ENCODE peak calls at places on chromosomes 11 and 22, in ten cellular contexts. One of them, this sample, is unnamed.

GRCh38 chr22:41256898-41257260 is 16.1 kb upstream of the CHADL start:
- DNase-seq in ovary: no peak
- DNase-seq in coronary artery: no peak
- DNase-seq in cardiac muscle cell: peak; percentile 24
- DNase-seq in brain microvascular endothelial cell: peak; percentile 25
- DNase-seq in CD4-positive, alpha-beta T cell: no peak
- DNase-seq in mammary epithelial cell: no peak
- DNase-seq in CD8-positive, alpha-beta T cell: no peak
- DNase-seq in HFFc6: no peak
- DNase-seq in neural progenitor cell: peak; percentile 46
- DNase-seq in this sample: no peak

GRCh38 chr11:118152552-118153471 is at the start of gene SCN4B:
- DNase-seq in brain microvascular endothelial cell: peak; percentile 5
- DNase-seq in HFFc6: no peak
- DNase-seq in ovary: peak; percentile 78
- DNase-seq in CD4-positive, alpha-beta T cell: no peak
- DNase-seq in mammary epithelial cell: peak; percentile 61
- DNase-seq in neural progenitor cell: peak; percentile 93
- DNase-seq in CD8-positive, alpha-beta T cell: peak; percentile 16
- DNase-seq in coronary artery: no peak
- DNase-seq in cardiac muscle cell: peak; percentile 70
- DNase-seq in this sample: no peak

GRCh38 chr11:12824281-12825041 is 150.2 kb downstream of the TEAD1 start:
- DNase-seq in neural progenitor cell: no peak
- DNase-seq in HFFc6: no peak
- DNase-seq in CD8-positive, alpha-beta T cell: no peak
- DNase-seq in mammary epithelial cell: no peak
- DNase-seq in coronary artery: no peak
- DNase-seq in brain microvascular endothelial cell: no peak
- DNase-seq in ovary: peak; percentile 56
- DNase-seq in cardiac muscle cell: peak; percentile 45
- DNase-seq in CD4-positive, alpha-beta T cell: no peak
- DNase-seq in this sample: no peak

GRCh38 chr11:79227732-79228416 is 213.0 kb downstream of the TENM4 start:
- DNase-seq in ovary: no peak
- DNase-seq in coronary artery: no peak
- DNase-seq in HFFc6: no peak
- DNase-seq in CD4-positive, alpha-beta T cell: no peak
- DNase-seq in cardiac muscle cell: no peak
- DNase-seq in mammary epithelial cell: no peak
- DNase-seq in brain microvascular endothelial cell: no peak
- DNase-seq in CD8-positive, alpha-beta T cell: no peak
- DNase-seq in neural progenitor cell: peak; percentile 41
- DNase-seq in this sample: no peak

GRCh38 chr22:49660794-49661781 is 166.6 kb downstream of the BRD1 start:
- DNase-seq in mammary epithelial cell: no peak
- DNase-seq in ovary: no peak
- DNase-seq in CD4-positive, alpha-beta T cell: no peak
- DNase-seq in HFFc6: no peak
- DNase-seq in cardiac muscle cell: no peak
- DNase-seq in neural progenitor cell: no peak
- DNase-seq in brain microvascular endothelial cell: no peak
- DNase-seq in coronary artery: peak; percentile 63
- DNase-seq in CD8-positive, alpha-beta T cell: no peak
- DNase-seq in this sample: peak; percentile 41

GRCh38 chr22:48944433-48944755 is 883.3 kb downstream of the BRD1 start:
- DNase-seq in HFFc6: no peak
- DNase-seq in mammary epithelial cell: no peak
- DNase-seq in ovary: no peak
- DNase-seq in CD8-positive, alpha-beta T cell: no peak
- DNase-seq in neural progenitor cell: no peak
- DNase-seq in coronary artery: peak; percentile 43
- DNase-seq in brain microvascular endothelial cell: no peak
- DNase-seq in cardiac muscle cell: no peak
- DNase-seq in CD4-positive, alpha-beta T cell: no peak
- DNase-seq in this sample: no peak

GRCh38 chr11:115765803-115766239 is 261.6 kb upstream of the CADM1 start:
- DNase-seq in cardiac muscle cell: peak; percentile 18
- DNase-seq in HFFc6: no peak
- DNase-seq in CD4-positive, alpha-beta T cell: no peak
- DNase-seq in ovary: no peak
- DNase-seq in neural progenitor cell: no peak
- DNase-seq in brain microvascular endothelial cell: no peak
- DNase-seq in coronary artery: no peak
- DNase-seq in mammary epithelial cell: peak; percentile 36
- DNase-seq in CD8-positive, alpha-beta T cell: no peak
- DNase-seq in this sample: no peak

GRCh38 chr11:34223021-34223813 is 117.8 kb downstream of the NAT10 start:
- DNase-seq in mammary epithelial cell: no peak
- DNase-seq in brain microvascular endothelial cell: peak; percentile 50
- DNase-seq in CD4-positive, alpha-beta T cell: no peak
- DNase-seq in CD8-positive, alpha-beta T cell: no peak
- DNase-seq in cardiac muscle cell: peak; percentile 93
- DNase-seq in neural progenitor cell: peak; percentile 30
- DNase-seq in ovary: peak; percentile 54
- DNase-seq in HFFc6: peak; percentile 84
- DNase-seq in coronary artery: peak; percentile 83
- DNase-seq in this sample: no peak

GRCh38 chr11:76030286-76030685 is 176.0 kb downstream of the WNT11 start:
- DNase-seq in coronary artery: no peak
- DNase-seq in brain microvascular endothelial cell: peak; percentile 90
- DNase-seq in HFFc6: no peak
- DNase-seq in mammary epithelial cell: peak; percentile 8
- DNase-seq in ovary: no peak
- DNase-seq in CD8-positive, alpha-beta T cell: no peak
- DNase-seq in cardiac muscle cell: peak; percentile 25
- DNase-seq in neural progenitor cell: no peak
- DNase-seq in CD4-positive, alpha-beta T cell: no peak
- DNase-seq in this sample: no peak

GRCh38 chr11:73423506-73423905 is 47.3 kb downstream of the RELT start:
- DNase-seq in neural progenitor cell: no peak
- DNase-seq in cardiac muscle cell: no peak
- DNase-seq in brain microvascular endothelial cell: no peak
- DNase-seq in coronary artery: no peak
- DNase-seq in mammary epithelial cell: peak; percentile 68
- DNase-seq in CD4-positive, alpha-beta T cell: no peak
- DNase-seq in CD8-positive, alpha-beta T cell: no peak
- DNase-seq in ovary: no peak
- DNase-seq in HFFc6: no peak
- DNase-seq in this sample: no peak

GRCh38 chr22:19992921-19993355 is 23.7 kb downstream of the ARVCF start:
- DNase-seq in brain microvascular endothelial cell: no peak
- DNase-seq in neural progenitor cell: no peak
- DNase-seq in mammary epithelial cell: no peak
- DNase-seq in CD8-positive, alpha-beta T cell: no peak
- DNase-seq in HFFc6: no peak
- DNase-seq in ovary: peak; percentile 31
- DNase-seq in cardiac muscle cell: no peak
- DNase-seq in CD4-positive, alpha-beta T cell: no peak
- DNase-seq in coronary artery: no peak
- DNase-seq in this sample: no peak

GRCh38 chr11:67022341-67022933 is 497 bp upstream of the SYT12 start:
- DNase-seq in CD8-positive, alpha-beta T cell: no peak
- DNase-seq in HFFc6: no peak
- DNase-seq in neural progenitor cell: no peak
- DNase-seq in brain microvascular endothelial cell: peak; percentile 40
- DNase-seq in coronary artery: no peak
- DNase-seq in mammary epithelial cell: peak; percentile 79
- DNase-seq in ovary: peak; percentile 63
- DNase-seq in cardiac muscle cell: peak; percentile 70
- DNase-seq in CD4-positive, alpha-beta T cell: no peak
- DNase-seq in this sample: no peak

DNA sequence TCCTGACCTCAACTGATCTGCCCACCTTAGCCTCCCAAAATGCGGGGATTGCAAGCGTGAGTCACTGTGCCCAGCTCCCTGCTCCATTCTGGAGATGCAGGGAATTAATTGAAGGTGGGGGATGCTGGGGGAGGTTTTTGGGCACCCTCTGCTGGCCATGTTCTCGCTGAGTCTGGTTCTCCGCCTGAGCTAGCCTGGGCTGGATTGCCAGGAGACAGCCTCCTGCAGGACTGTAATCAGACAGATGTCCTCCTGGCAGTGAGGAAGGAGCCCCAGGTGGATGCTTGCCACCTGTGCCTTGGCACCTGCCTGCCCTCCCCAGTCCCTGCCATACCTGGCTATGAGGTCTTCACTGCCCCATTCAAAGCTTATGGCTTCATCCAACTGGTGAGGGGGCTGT is 5.4 kb downstream of the MTFP1 start:
- DNase-seq in HFFc6: no peak
- DNase-seq in cardiac muscle cell: no peak
- DNase-seq in CD8-positive, alpha-beta T cell: no peak
- DNase-seq in coronary artery: no peak
- DNase-seq in ovary: no peak
- DNase-seq in CD4-positive, alpha-beta T cell: no peak
- DNase-seq in neural progenitor cell: no peak
- DNase-seq in brain microvascular endothelial cell: no peak
- DNase-seq in mammary epithelial cell: no peak
- DNase-seq in this sample: no peak
- TF ChIP-seq CTCF in HFFc6: peak; percentile 34
- TF ChIP-seq CTCF in cardiac muscle cell: no peak
- TF ChIP-seq CTCF in CD8-positive, alpha-beta T cell: no peak
- TF ChIP-seq CTCF in coronary artery: no peak
- TF ChIP-seq CTCF in ovary: no peak
- TF ChIP-seq CTCF in CD4-positive, alpha-beta T cell: no peak
- TF ChIP-seq CTCF in neural progenitor cell: peak; percentile 12
- TF ChIP-seq CTCF in brain microvascular endothelial cell: peak; percentile 36
- TF ChIP-seq CTCF in mammary epithelial cell: peak; percentile 5
- TF ChIP-seq CTCF in this sample: no peak

GRCh38 chr11:114317738-114318137 is 21.5 kb downstream of the NNMT start:
- DNase-seq in cardiac muscle cell: peak; percentile 77
- DNase-seq in coronary artery: no peak
- DNase-seq in CD8-positive, alpha-beta T cell: no peak
- DNase-seq in brain microvascular endothelial cell: no peak
- DNase-seq in ovary: peak; percentile 63
- DNase-seq in CD4-positive, alpha-beta T cell: no peak
- DNase-seq in mammary epithelial cell: no peak
- DNase-seq in neural progenitor cell: peak; percentile 82
- DNase-seq in HFFc6: peak; percentile 39
- DNase-seq in this sample: no peak

GRCh38 chr11:114314096-114314495 is 17.9 kb downstream of the NNMT start:
- DNase-seq in coronary artery: no peak
- DNase-seq in HFFc6: no peak
- DNase-seq in CD4-positive, alpha-beta T cell: no peak
- DNase-seq in mammary epithelial cell: no peak
- DNase-seq in ovary: no peak
- DNase-seq in CD8-positive, alpha-beta T cell: no peak
- DNase-seq in brain microvascular endothelial cell: no peak
- DNase-seq in cardiac muscle cell: no peak
- DNase-seq in neural progenitor cell: no peak
- DNase-seq in this sample: no peak

GRCh38 chr11:114318361-114318760 is 22.2 kb downstream of the NNMT start:
- DNase-seq in HFFc6: no peak
- DNase-seq in neural progenitor cell: peak; percentile 18
- DNase-seq in brain microvascular endothelial cell: no peak
- DNase-seq in mammary epithelial cell: no peak
- DNase-seq in CD8-positive, alpha-beta T cell: no peak
- DNase-seq in cardiac muscle cell: no peak
- DNase-seq in CD4-positive, alpha-beta T cell: no peak
- DNase-seq in coronary artery: no peak
- DNase-seq in ovary: no peak
- DNase-seq in this sample: no peak

GRCh38 chr11:114316980-114317675 is 20.9 kb downstream of the NNMT start:
- DNase-seq in HFFc6: no peak
- DNase-seq in mammary epithelial cell: no peak
- DNase-seq in coronary artery: no peak
- DNase-seq in CD8-positive, alpha-beta T cell: no peak
- DNase-seq in cardiac muscle cell: peak; percentile 68
- DNase-seq in brain microvascular endothelial cell: peak; percentile 55
- DNase-seq in ovary: no peak
- DNase-seq in CD4-positive, alpha-beta T cell: no peak
- DNase-seq in neural progenitor cell: no peak
- DNase-seq in this sample: no peak

GRCh38 chr11:114315749-114316368 is 19.7 kb downstream of the NNMT start:
- DNase-seq in CD4-positive, alpha-beta T cell: no peak
- DNase-seq in brain microvascular endothelial cell: no peak
- DNase-seq in CD8-positive, alpha-beta T cell: no peak
- DNase-seq in mammary epithelial cell: no peak
- DNase-seq in coronary artery: no peak
- DNase-seq in neural progenitor cell: no peak
- DNase-seq in ovary: no peak
- DNase-seq in HFFc6: no peak
- DNase-seq in cardiac muscle cell: peak; percentile 43
- DNase-seq in this sample: no peak
- TF ChIP-seq CTCF in CD4-positive, alpha-beta T cell: no peak
- TF ChIP-seq CTCF in brain microvascular endothelial cell: no peak
- TF ChIP-seq CTCF in CD8-positive, alpha-beta T cell: no peak
- TF ChIP-seq CTCF in mammary epithelial cell: no peak
- TF ChIP-seq CTCF in coronary artery: no peak
- TF ChIP-seq CTCF in neural progenitor cell: no peak
- TF ChIP-seq CTCF in ovary: no peak
- TF ChIP-seq CTCF in HFFc6: no peak
- TF ChIP-seq CTCF in cardiac muscle cell: no peak
- TF ChIP-seq CTCF in this sample: no peak

GRCh38 chr11:32288276-32288675 is 147.1 kb downstream of the WT1 start:
- DNase-seq in cardiac muscle cell: no peak
- DNase-seq in CD4-positive, alpha-beta T cell: no peak
- DNase-seq in mammary epithelial cell: no peak
- DNase-seq in neural progenitor cell: peak; percentile 21
- DNase-seq in ovary: no peak
- DNase-seq in brain microvascular endothelial cell: no peak
- DNase-seq in coronary artery: no peak
- DNase-seq in CD8-positive, alpha-beta T cell: no peak
- DNase-seq in HFFc6: no peak
- DNase-seq in this sample: no peak
- TF ChIP-seq CTCF in cardiac muscle cell: no peak
- TF ChIP-seq CTCF in CD4-positive, alpha-beta T cell: no peak
- TF ChIP-seq CTCF in mammary epithelial cell: no peak
- TF ChIP-seq CTCF in neural progenitor cell: peak; percentile 47
- TF ChIP-seq CTCF in ovary: no peak
- TF ChIP-seq CTCF in brain microvascular endothelial cell: peak; percentile 28
- TF ChIP-seq CTCF in coronary artery: no peak
- TF ChIP-seq CTCF in CD8-positive, alpha-beta T cell: no peak
- TF ChIP-seq CTCF in HFFc6: peak; percentile 11
- TF ChIP-seq CTCF in this sample: peak; percentile 21

DNA sequence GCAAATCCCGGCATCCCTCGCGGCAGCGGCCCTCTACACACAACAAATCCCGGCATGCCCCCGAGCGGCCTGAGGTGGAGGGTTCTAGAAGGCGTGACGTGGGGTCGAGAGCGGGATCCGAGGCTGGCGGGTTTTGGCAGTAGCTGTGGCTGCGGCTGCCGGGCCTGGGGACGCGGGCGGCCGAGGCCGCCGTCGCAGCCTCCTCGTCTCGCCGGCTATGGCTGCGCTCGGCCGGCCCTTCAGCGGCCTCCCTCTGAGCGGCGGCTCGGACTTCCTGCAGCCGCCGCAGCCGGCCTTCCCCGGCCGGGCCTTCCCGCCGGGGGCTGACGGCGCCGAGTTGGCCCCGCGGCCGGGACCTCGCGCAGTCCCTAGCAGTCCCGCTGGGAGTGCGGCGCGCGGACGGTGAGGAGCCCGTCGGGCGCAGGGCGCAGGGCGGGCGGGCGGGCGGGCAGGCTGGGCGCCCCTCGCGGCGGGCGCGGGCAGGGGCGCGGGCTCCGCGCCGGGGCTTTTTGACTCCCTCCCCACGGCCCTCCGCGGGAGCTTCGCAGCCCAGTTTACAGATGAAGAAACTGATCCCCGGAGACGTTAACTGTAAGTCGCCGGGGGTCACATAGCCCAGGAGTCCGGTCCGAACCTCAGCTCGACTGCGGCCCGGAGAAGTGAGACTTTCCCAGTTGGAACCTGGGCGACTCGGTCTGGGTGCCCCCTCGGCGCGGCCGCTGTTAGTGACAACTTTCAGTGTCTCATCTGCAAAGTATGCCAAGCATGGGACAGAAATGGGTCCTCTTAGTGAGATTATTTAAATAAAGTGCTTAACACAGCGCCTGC is at the start of gene CCDC117:
- DNase-seq in neural progenitor cell: peak; percentile 96
- DNase-seq in brain microvascular endothelial cell: peak; percentile 94
- DNase-seq in mammary epithelial cell: peak; percentile 86
- DNase-seq in CD4-positive, alpha-beta T cell: peak; percentile 91
- DNase-seq in CD8-positive, alpha-beta T cell: peak; percentile 91
- DNase-seq in coronary artery: peak; percentile 93
- DNase-seq in cardiac muscle cell: peak; percentile 98
- DNase-seq in HFFc6: peak; percentile 87
- DNase-seq in ovary: peak; percentile 95
- DNase-seq in this sample: peak; percentile 90
- TF ChIP-seq CTCF in neural progenitor cell: peak; percentile 26
- TF ChIP-seq CTCF in brain microvascular endothelial cell: peak; percentile 20
- TF ChIP-seq CTCF in mammary epithelial cell: peak; percentile 19
- TF ChIP-seq CTCF in CD4-positive, alpha-beta T cell: no peak
- TF ChIP-seq CTCF in CD8-positive, alpha-beta T cell: peak; percentile 31
- TF ChIP-seq CTCF in coronary artery: no peak
- TF ChIP-seq CTCF in cardiac muscle cell: peak; percentile 10
- TF ChIP-seq CTCF in HFFc6: peak; percentile 6
- TF ChIP-seq CTCF in ovary: peak; percentile 48
- TF ChIP-seq CTCF in this sample: no peak